ENCODE peak calls at places on chromosomes 5 and 9, in nine cellular contexts. Z, E, H, D, C, P, L, F and Y are unnamed samples.

GRCh38 chr9:121604242-121604641 is 47.2 kb upstream of the DAB2IP start:
- DNase-seq in Z (peak), E (no peak), H (no peak), D (no peak), C (no peak), P (no peak), L (no peak), F (peak), Y (no peak)

GRCh38 chr5:78587775-78588291 is 60.7 kb downstream of the LHFPL2 start:
- DNase-seq in Z (peak), E (no peak), H (no peak), D (no peak), C (no peak), P (peak), L (peak), F (no peak), Y (no peak)

GRCh38 chr5:128380324-128380723 is 157.7 kb downstream of the FBN2 start:
- DNase-seq in Z (no peak), E (no peak), H (no peak), D (no peak), C (no peak), P (no peak), L (no peak), F (no peak), Y (no peak)

GRCh38 chr9:113912816-113913215 is 36.7 kb downstream of the ZNF618 start:
- DNase-seq in Z (no peak), E (no peak), H (no peak), D (no peak), C (no peak), P (no peak), L (peak), F (no peak), Y (no peak)

GRCh38 chr5:127988149-127988755 is 95.3 kb upstream of the SLC12A2 start:
- DNase-seq in Z (no peak), E (no peak), H (no peak), D (no peak), C (no peak), P (peak), L (peak), F (peak), Y (no peak)

GRCh38 chr5:80231243-80231642 is 24.6 kb downstream of the SERINC5 start:
- DNase-seq in Z (no peak), E (no peak), H (no peak), D (no peak), C (no peak), P (peak), L (peak), F (peak), Y (no peak)

GRCh38 chr9:15349892-15350761 is 43.1 kb upstream of the TTC39B start:
- DNase-seq in Z (no peak), E (no peak), H (peak), D (no peak), C (no peak), P (peak), L (peak), F (peak), Y (peak)

GRCh38 chr5:106843812-106844416 is 826.8 kb downstream of the EFNA5 start:
- DNase-seq in Z (no peak), E (no peak), H (no peak), D (no peak), C (no peak), P (peak), L (peak), F (peak), Y (no peak)

GRCh38 chr9:108436470-108436869 is 419.3 kb downstream of the ACTL7B start:
- DNase-seq in Z (no peak), E (no peak), H (no peak), D (no peak), C (no peak), P (no peak), L (no peak), F (no peak), Y (no peak)

GRCh38 chr5:175195698-175196656 is 248.0 kb downstream of the DRD1 start:
- DNase-seq in Z (no peak), E (no peak), H (no peak), D (no peak), C (peak), P (no peak), L (peak), F (no peak), Y (no peak)

GRCh38 chr5:60672693-60673264 is 27.2 kb downstream of the DEPDC1B start:
- DNase-seq in Z (no peak), E (no peak), H (no peak), D (no peak), C (no peak), P (no peak), L (no peak), F (no peak), Y (no peak)

GRCh38 chr5:77255617-77256016 is 45.1 kb downstream of the PDE8B start:
- DNase-seq in Z (no peak), E (no peak), H (no peak), D (no peak), C (no peak), P (no peak), L (no peak), F (no peak), Y (no peak)

GRCh38 chr5:172634106-172634899 is 6.8 kb upstream of the NEURL1B start:
- DNase-seq in Z (no peak), E (no peak), H (no peak), D (no peak), C (no peak), P (no peak), L (no peak), F (no peak), Y (no peak)

GRCh38 chr9:13244190-13244589 is 35.3 kb downstream of the MPDZ start:
- DNase-seq in Z (no peak), E (no peak), H (no peak), D (no peak), C (no peak), P (no peak), L (no peak), F (no peak), Y (no peak)

GRCh38 chr5:161311141-161311708 is 235.3 kb downstream of the GABRB2 start:
- DNase-seq in Z (no peak), E (no peak), H (no peak), D (no peak), C (no peak), P (no peak), L (no peak), F (no peak), Y (no peak)

GRCh38 chr9:2145746-2146145 is 130.6 kb downstream of the SMARCA2 start:
- DNase-seq in Z (no peak), E (no peak), H (no peak), D (no peak), C (no peak), P (no peak), L (no peak), F (no peak), Y (no peak)

GRCh38 chr9:107852891-107853290 is 363.3 kb upstream of the KLF4 start:
- DNase-seq in Z (no peak), E (no peak), H (no peak), D (no peak), C (no peak), P (no peak), L (no peak), F (no peak), Y (no peak)

GRCh38 chr5:36950586-36951457 is 74.3 kb downstream of the NIPBL start:
- DNase-seq in Z (no peak), E (no peak), H (no peak), D (no peak), C (no peak), P (peak), L (peak), F (peak), Y (no peak)

GRCh38 chr5:141605523-141606277 is 13.1 kb downstream of the DIAPH1 start:
- DNase-seq in Z (peak), E (peak), H (peak), D (peak), C (peak), P (peak), L (peak), F (no peak), Y (no peak)

GRCh38 chr5:35436441-35437057 is 181.1 kb upstream of the SPEF2 start:
- DNase-seq in Z (no peak), E (no peak), H (no peak), D (no peak), C (peak), P (peak), L (peak), F (peak), Y (no peak)

GRCh38 chr5:71586052-71586940 is 844 bp upstream of the MCCC2 start:
- DNase-seq in Z (no peak), E (no peak), H (no peak), D (no peak), C (no peak), P (peak), L (peak), F (no peak), Y (no peak)

GRCh38 chr9:20087481-20087880 is 298.6 kb upstream of the SLC24A2 start:
- DNase-seq in Z (no peak), E (no peak), H (no peak), D (no peak), C (no peak), P (peak), L (peak), F (no peak), Y (no peak)

GRCh38 chr5:141611289-141611688 is 7.5 kb downstream of the DIAPH1 start:
- DNase-seq in Z (no peak), E (no peak), H (no peak), D (no peak), C (no peak), P (no peak), L (no peak), F (no peak), Y (no peak)

GRCh38 chr9:31674264-31674663 is 710.2 kb upstream of the ACO1 start:
- DNase-seq in Z (no peak), E (no peak), H (no peak), D (no peak), C (no peak), P (peak), L (no peak), F (no peak), Y (no peak)

GRCh38 chr5:154211611-154212390 is 21.3 kb downstream of the GALNT10 start:
- DNase-seq in Z (no peak), E (no peak), H (no peak), D (no peak), C (no peak), P (peak), L (peak), F (no peak), Y (no peak)

GRCh38 chr9:86351897-86352296 is 2.3 kb downstream of the TUT7 start:
- DNase-seq in Z (no peak), E (no peak), H (no peak), D (no peak), C (no peak), P (no peak), L (no peak), F (no peak), Y (no peak)

GRCh38 chr9:134566196-134566822 is 75.3 kb upstream of the COL5A1 start:
- DNase-seq in Z (no peak), E (no peak), H (no peak), D (no peak), C (no peak), P (no peak), L (no peak), F (no peak), Y (peak)

GRCh38 chr5:36777105-36777757 is 99.3 kb upstream of the NIPBL start:
- DNase-seq in Z (peak), E (no peak), H (no peak), D (no peak), C (peak), P (peak), L (peak), F (peak), Y (no peak)

GRCh38 chr5:36389245-36389644 is 87.5 kb upstream of the RANBP3L start:
- DNase-seq in Z (peak), E (no peak), H (no peak), D (no peak), C (peak), P (peak), L (peak), F (no peak), Y (no peak)

GRCh38 chr9:28774433-28775029 is 1201.2 kb upstream of the C9orf72 start:
- DNase-seq in Z (no peak), E (no peak), H (no peak), D (no peak), C (no peak), P (peak), L (peak), F (peak), Y (no peak)